ENCODE peak calls at places on chromosomes 6 and 20, in six cellular contexts. K, Y, T, B, L and O are unnamed samples.

GRCh38 chr6:38944655-38945279 is 103.8 kb upstream of the GLP1R start:
- DNase-seq in K (no peak), Y (no peak), T (no peak), B (no peak), L (no peak), O (no peak)

GRCh38 chr20:33561981-33562601 is 72.2 kb downstream of the CBFA2T2 start:
- DNase-seq in K (peak), Y (peak), T (peak), B (peak), L (peak), O (no peak)

GRCh38 chr6:20029979-20030378 is 182.3 kb downstream of the MBOAT1 start:
- DNase-seq in K (no peak), Y (no peak), T (no peak), B (no peak), L (no peak), O (no peak)

GRCh38 chr6:139647001-139647400 is 272.6 kb upstream of the CITED2 start:
- DNase-seq in K (no peak), Y (no peak), T (no peak), B (no peak), L (no peak), O (no peak)

GRCh38 chr6:36136551-36136950 is 6.2 kb downstream of the MAPK13 start:
- DNase-seq in K (no peak), Y (no peak), T (no peak), B (no peak), L (no peak), O (no peak)

GRCh38 chr6:116251568-116252384 is 2.1 kb downstream of the TSPYL4 start:
- DNase-seq in K (no peak), Y (peak), T (no peak), B (no peak), L (no peak), O (no peak)

GRCh38 chr6:28239636-28240035 is 12.4 kb downstream of the ZKSCAN4 start:
- DNase-seq in K (no peak), Y (no peak), T (no peak), B (no peak), L (no peak), O (no peak)

GRCh38 chr6:90156861-90157260 is 139.8 kb downstream of the BACH2 start:
- DNase-seq in K (no peak), Y (no peak), T (no peak), B (no peak), L (no peak), O (no peak)

GRCh38 chr6:68391953-68392352 is 243.1 kb upstream of the ADGRB3 start:
- DNase-seq in K (no peak), Y (no peak), T (no peak), B (no peak), L (no peak), O (no peak)

GRCh38 chr6:53359088-53359842 is 10.5 kb upstream of the ELOVL5 start:
- DNase-seq in K (peak), Y (peak), T (peak), B (peak), L (peak), O (peak)

GRCh38 chr6:132275253-132275970 is 125.9 kb downstream of the MOXD1 start:
- DNase-seq in K (no peak), Y (peak), T (no peak), B (no peak), L (no peak), O (no peak)

GRCh38 chr6:44178424-44179071 is 19.9 kb downstream of the CAPN11 start:
- DNase-seq in K (no peak), Y (no peak), T (no peak), B (peak), L (no peak), O (no peak)

GRCh38 chr6:80550748-80551147 is 444.3 kb downstream of the BCKDHB start:
- DNase-seq in K (no peak), Y (no peak), T (no peak), B (no peak), L (no peak), O (no peak)

GRCh38 chr20:36085686-36086267 is 68.8 kb upstream of the EPB41L1 start:
- DNase-seq in K (no peak), Y (peak), T (no peak), B (no peak), L (no peak), O (peak)

GRCh38 chr6:41651246-41651961 is 13.1 kb downstream of the MDFI start:
- DNase-seq in K (no peak), Y (no peak), T (no peak), B (no peak), L (no peak), O (no peak)

GRCh38 chr6:143772662-143773061 is 70.5 kb upstream of the LTV1 start:
- DNase-seq in K (no peak), Y (no peak), T (no peak), B (no peak), L (no peak), O (no peak)

GRCh38 chr6:137699036-137699683 is 167.9 kb upstream of the TNFAIP3 start:
- DNase-seq in K (no peak), Y (no peak), T (no peak), B (no peak), L (no peak), O (no peak)

GRCh38 chr20:50308513-50309279 is 118.1 kb downstream of the CEBPB start:
- DNase-seq in K (peak), Y (peak), T (no peak), B (peak), L (peak), O (no peak)

GRCh38 chr6:894274-894673 is 201.3 kb upstream of the EXOC2 start:
- DNase-seq in K (no peak), Y (no peak), T (no peak), B (no peak), L (no peak), O (no peak)

GRCh38 chr20:44732327-44732726 is 13.3 kb upstream of the KCNK15 start:
- DNase-seq in K (no peak), Y (no peak), T (no peak), B (no peak), L (no peak), O (no peak)

GRCh38 chr6:129567374-129567773 is 142.6 kb downstream of the ARHGAP18 start:
- DNase-seq in K (no peak), Y (peak), T (peak), B (peak), L (peak), O (no peak)

GRCh38 chr6:39339557-39340555 is 17.4 kb upstream of the KCNK16 start:
- DNase-seq in K (no peak), Y (no peak), T (peak), B (no peak), L (no peak), O (no peak)

GRCh38 chr6:139757766-139758655 is 383.6 kb upstream of the CITED2 start:
- DNase-seq in K (no peak), Y (no peak), T (no peak), B (no peak), L (no peak), O (no peak)

GRCh38 chr20:37223053-37223452 is 38.6 kb downstream of the GHRH start:
- DNase-seq in K (no peak), Y (peak), T (no peak), B (no peak), L (no peak), O (peak)

GRCh38 chr20:1935696-1936366 is 40.6 kb downstream of the SIRPA start:
- DNase-seq in K (peak), Y (no peak), T (no peak), B (peak), L (peak), O (no peak)

GRCh38 chr20:10280016-10280908 is 61.6 kb downstream of the SNAP25 start:
- DNase-seq in K (no peak), Y (no peak), T (no peak), B (no peak), L (no peak), O (no peak)

GRCh38 chr6:11007715-11008608 is 36.1 kb downstream of the ELOVL2 start:
- DNase-seq in K (no peak), Y (peak), T (no peak), B (no peak), L (no peak), O (no peak)

GRCh38 chr6:131982740-131983259 is 31.6 kb upstream of the CCN2 start:
- DNase-seq in K (no peak), Y (peak), T (no peak), B (no peak), L (no peak), O (no peak)

GRCh38 chr6:11094411-11094851 is 797 bp downstream of the SMIM13 start:
- DNase-seq in K (peak), Y (peak), T (peak), B (peak), L (peak), O (peak)

GRCh38 chr20:15253431-15253830 is 916.0 kb upstream of the FLRT3 start:
- DNase-seq in K (no peak), Y (no peak), T (no peak), B (no peak), L (no peak), O (no peak)

GRCh38 chr6:22350109-22350508 is 53.3 kb upstream of the PRL start:
- DNase-seq in K (no peak), Y (no peak), T (peak), B (no peak), L (no peak), O (no peak)